ENCODE peak calls at places on chromosome 18, in five cellular contexts. One of them, this sample, is unnamed.
A peak's percentile ranks its signal among the peaks of the same experiment; 100 is the strongest.

GRCh38 chr18:63197246-63197791 is 122.2 kb downstream of the BCL2 start:
- DNase-seq in dorsolateral prefrontal cortex: no peak
- DNase-seq in midbrain: no peak
- DNase-seq in NCI-H1092: no peak
- DNase-seq in NCI-H1417: no peak
- DNase-seq in this sample: no peak

GRCh38 chr18:36544036-36544725 is 246.7 kb downstream of the FHOD3 start:
- DNase-seq in dorsolateral prefrontal cortex: no peak
- DNase-seq in midbrain: no peak
- DNase-seq in NCI-H1092: peak; percentile 79
- DNase-seq in NCI-H1417: peak; percentile 80
- DNase-seq in this sample: no peak

GRCh38 chr18:58859935-58860334 is 4.7 kb upstream of the ZNF532 start:
- DNase-seq in dorsolateral prefrontal cortex: no peak
- DNase-seq in midbrain: no peak
- DNase-seq in NCI-H1092: no peak
- DNase-seq in NCI-H1417: no peak
- DNase-seq in this sample: no peak

GRCh38 chr18:26133652-26134051 is at the start of gene PSMA8:
- DNase-seq in dorsolateral prefrontal cortex: no peak
- DNase-seq in midbrain: no peak
- DNase-seq in NCI-H1092: no peak
- DNase-seq in NCI-H1417: no peak
- DNase-seq in this sample: no peak

GRCh38 chr18:35721431-35722081 is 140.0 kb downstream of the GALNT1 start:
- DNase-seq in dorsolateral prefrontal cortex: no peak
- DNase-seq in midbrain: no peak
- DNase-seq in NCI-H1092: no peak
- DNase-seq in NCI-H1417: no peak
- DNase-seq in this sample: no peak

GRCh38 chr18:59517446-59518171 is 158.5 kb upstream of the LMAN1 start:
- DNase-seq in dorsolateral prefrontal cortex: no peak
- DNase-seq in midbrain: no peak
- DNase-seq in NCI-H1092: no peak
- DNase-seq in NCI-H1417: no peak
- DNase-seq in this sample: no peak

GRCh38 chr18:51195602-51196115 is 1.8 kb downstream of the MEX3C start:
- DNase-seq in dorsolateral prefrontal cortex: no peak
- DNase-seq in midbrain: peak; percentile 52
- DNase-seq in NCI-H1092: peak; percentile 43
- DNase-seq in NCI-H1417: peak; percentile 73
- DNase-seq in this sample: no peak

GRCh38 chr18:63405986-63406385 is 16.3 kb downstream of the VPS4B start:
- DNase-seq in dorsolateral prefrontal cortex: no peak
- DNase-seq in midbrain: peak; percentile 1
- DNase-seq in NCI-H1092: no peak
- DNase-seq in NCI-H1417: no peak
- DNase-seq in this sample: no peak

GRCh38 chr18:73979742-73980141 is 167.9 kb downstream of the FBXO15 start:
- DNase-seq in dorsolateral prefrontal cortex: no peak
- DNase-seq in midbrain: no peak
- DNase-seq in NCI-H1092: no peak
- DNase-seq in NCI-H1417: no peak
- DNase-seq in this sample: no peak

GRCh38 chr18:75728621-75729020 is 301.1 kb upstream of the SMIM21 start:
- DNase-seq in dorsolateral prefrontal cortex: no peak
- DNase-seq in midbrain: no peak
- DNase-seq in NCI-H1092: no peak
- DNase-seq in NCI-H1417: no peak
- DNase-seq in this sample: no peak

GRCh38 chr18:76364282-76365259 is 130.5 kb downstream of the ZNF516 start:
- DNase-seq in dorsolateral prefrontal cortex: no peak
- DNase-seq in midbrain: no peak
- DNase-seq in NCI-H1092: no peak
- DNase-seq in NCI-H1417: no peak
- DNase-seq in this sample: no peak

GRCh38 chr18:13893418-13893760 is 21.9 kb downstream of the MC2R start:
- DNase-seq in dorsolateral prefrontal cortex: no peak
- DNase-seq in midbrain: no peak
- DNase-seq in NCI-H1092: no peak
- DNase-seq in NCI-H1417: no peak
- DNase-seq in this sample: no peak